ENCODE peak calls at places on chromosomes 5 and 9, in six cellular contexts. T is fibroblast of lung, S is osteoblast, O is astrocyte of the spinal cord, Z is right atrium auricular region, Q is Calu3. W is an unnamed sample.

GRCh38 chr5:143652104-143652700 is 159.8 kb upstream of the HMHB1 start:
- DNase-seq in T (peak), S (no peak), O (peak), Z (no peak), Q (no peak), W (no peak)

GRCh38 chr9:130583271-130583670 is 3.9 kb downstream of the FUBP3 start:
- DNase-seq in T (no peak), S (no peak), O (no peak), Z (no peak), Q (no peak), W (no peak)

GRCh38 chr5:191036-191948 is at the start of gene LRRC14B:
- DNase-seq in T (no peak), S (peak), O (no peak), Z (no peak), Q (peak), W (no peak)

GRCh38 chr5:139809331-139809810 is 13.8 kb downstream of the PSD2 start:
- DNase-seq in T (no peak), S (peak), O (no peak), Z (no peak), Q (no peak), W (no peak)

GRCh38 chr5:92838253-92838652 is 742.8 kb downstream of the NR2F1-AS1 start:
- DNase-seq in T (no peak), S (no peak), O (no peak), Z (no peak), Q (peak), W (peak)

GRCh38 chr5:176626876-176627236 is 3.5 kb downstream of the SNCB start:
- DNase-seq in T (no peak), S (no peak), O (no peak), Z (no peak), Q (no peak), W (no peak)

GRCh38 chr9:107251756-107252322 is 31.2 kb upstream of the RAD23B start:
- DNase-seq in T (peak), S (peak), O (peak), Z (peak), Q (no peak), W (no peak)

GRCh38 chr9:129273941-129274709 is 96.1 kb upstream of the IER5L start:
- DNase-seq in T (no peak), S (peak), O (no peak), Z (no peak), Q (no peak), W (no peak)

GRCh38 chr5:140671472-140672210 is 1.7 kb downstream of the DND1 start:
- DNase-seq in T (no peak), S (peak), O (no peak), Z (no peak), Q (no peak), W (no peak)

GRCh38 chr9:69527454-69527853 is 144.7 kb downstream of the APBA1 start:
- DNase-seq in T (no peak), S (no peak), O (no peak), Z (no peak), Q (no peak), W (no peak)

GRCh38 chr5:152546493-152546892 is 141.4 kb upstream of the NMUR2 start:
- DNase-seq in T (no peak), S (no peak), O (no peak), Z (no peak), Q (no peak), W (no peak)

GRCh38 chr5:84251503-84251902 is 133.2 kb downstream of the EDIL3 start:
- DNase-seq in T (no peak), S (no peak), O (no peak), Z (no peak), Q (no peak), W (no peak)

GRCh38 chr5:61450880-61451279 is 118.8 kb downstream of the ZSWIM6 start:
- DNase-seq in T (peak), S (no peak), O (peak), Z (no peak), Q (no peak), W (no peak)

GRCh38 chr5:83967417-83967816 is 246.8 kb upstream of the HAPLN1 start:
- DNase-seq in T (no peak), S (no peak), O (no peak), Z (no peak), Q (no peak), W (no peak)

GRCh38 chr9:98334796-98335195 is 79.3 kb upstream of the TBC1D2 start:
- DNase-seq in T (no peak), S (no peak), O (no peak), Z (no peak), Q (no peak), W (no peak)

GRCh38 chr5:149062371-149063016 is 368 bp downstream of the SH3TC2 start:
- DNase-seq in T (peak), S (peak), O (peak), Z (no peak), Q (peak), W (peak)

GRCh38 chr5:173464813-173465212 is 136.6 kb upstream of the STC2 start:
- DNase-seq in T (no peak), S (no peak), O (no peak), Z (no peak), Q (no peak), W (no peak)

GRCh38 chr9:7186175-7186574 is 428.4 kb downstream of the KDM4C start:
- DNase-seq in T (no peak), S (no peak), O (no peak), Z (no peak), Q (no peak), W (no peak)

GRCh38 chr5:75952963-75953362 is 130.2 kb upstream of the SV2C start:
- DNase-seq in T (no peak), S (no peak), O (no peak), Z (no peak), Q (no peak), W (no peak)

GRCh38 chr5:16736158-16736994 is 119.6 kb upstream of the RETREG1 start:
- DNase-seq in T (peak), S (no peak), O (peak), Z (no peak), Q (peak), W (peak)

GRCh38 chr5:141637693-141638419 is 1.1 kb downstream of the RELL2 start:
- DNase-seq in T (peak), S (peak), O (peak), Z (no peak), Q (peak), W (peak)

GRCh38 chr5:10831416-10831815 is 70.4 kb upstream of the DAP start:
- DNase-seq in T (peak), S (peak), O (peak), Z (no peak), Q (no peak), W (no peak)

GRCh38 chr9:1879501-1879900 is 135.6 kb upstream of the SMARCA2 start:
- DNase-seq in T (no peak), S (no peak), O (no peak), Z (no peak), Q (no peak), W (no peak)

GRCh38 chr5:74934949-74935751 is 69.0 kb upstream of the FAM169A start:
- DNase-seq in T (peak), S (no peak), O (peak), Z (no peak), Q (peak), W (peak)
- TF ChIP-seq CTCF in T (peak), S (peak), O (peak), Z (no peak), Q (peak), W (peak)

DNA sequence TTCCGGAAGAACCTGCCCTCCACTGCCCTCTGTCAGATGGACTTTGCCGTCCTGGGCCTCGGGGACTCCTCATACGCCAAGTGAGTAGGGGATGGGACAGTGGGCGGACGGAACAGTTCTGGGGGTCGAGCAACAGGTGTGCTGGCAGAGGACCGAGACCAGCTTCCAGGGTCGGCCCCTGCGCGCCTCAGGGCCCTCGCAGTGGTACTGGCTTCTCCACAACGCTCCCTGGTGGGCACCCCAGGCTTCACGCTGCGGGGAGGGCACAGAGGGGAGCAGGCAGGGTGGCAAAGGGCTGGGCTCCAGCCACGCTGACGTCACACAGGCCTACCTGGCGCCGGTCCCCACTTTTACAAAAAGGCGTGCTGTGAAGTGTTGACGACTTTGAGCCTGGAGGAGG is 7.0 kb downstream of the NDOR1 start:
- DNase-seq in T (no peak), S (no peak), O (no peak), Z (no peak), Q (no peak), W (no peak)
- TF ChIP-seq CTCF in T (no peak), S (no peak), O (no peak), Z (no peak), Q (no peak), W (no peak)

GRCh38 chr5:126575644-126576043 is 19.4 kb downstream of the ALDH7A1 start:
- DNase-seq in T (no peak), S (no peak), O (no peak), Z (no peak), Q (no peak), W (no peak)

GRCh38 chr5:126577415-126577814 is 17.6 kb downstream of the ALDH7A1 start:
- DNase-seq in T (no peak), S (no peak), O (no peak), Z (no peak), Q (no peak), W (no peak)

GRCh38 chr5:126576974-126577373 is 18.0 kb downstream of the ALDH7A1 start:
- DNase-seq in T (no peak), S (peak), O (no peak), Z (no peak), Q (no peak), W (no peak)

DNA sequence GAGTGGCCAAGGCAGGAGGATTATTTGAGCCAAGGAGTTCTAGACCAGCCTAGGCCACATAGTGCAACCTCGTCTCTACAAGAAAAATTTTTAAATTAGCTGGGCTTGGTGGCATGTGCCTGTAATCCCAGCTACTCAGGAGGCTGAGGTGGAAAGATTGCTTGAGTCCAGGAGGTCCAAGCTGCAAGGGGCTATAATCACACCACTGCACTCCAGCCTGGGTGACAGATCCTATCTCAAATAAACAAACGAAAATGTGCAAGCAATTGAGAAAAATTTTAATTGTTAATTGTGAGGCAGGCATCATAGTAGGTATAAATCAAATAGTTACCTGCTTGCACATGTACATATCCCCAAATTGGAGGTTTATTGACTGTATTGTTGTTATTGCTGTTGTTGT is 15.3 kb downstream of the ALDH7A1 start:
- DNase-seq in T (no peak), S (no peak), O (no peak), Z (no peak), Q (no peak), W (no peak)
- TF ChIP-seq CTCF in T (no peak), S (no peak), O (no peak), Z (no peak), Q (no peak), W (no peak)

DNA sequence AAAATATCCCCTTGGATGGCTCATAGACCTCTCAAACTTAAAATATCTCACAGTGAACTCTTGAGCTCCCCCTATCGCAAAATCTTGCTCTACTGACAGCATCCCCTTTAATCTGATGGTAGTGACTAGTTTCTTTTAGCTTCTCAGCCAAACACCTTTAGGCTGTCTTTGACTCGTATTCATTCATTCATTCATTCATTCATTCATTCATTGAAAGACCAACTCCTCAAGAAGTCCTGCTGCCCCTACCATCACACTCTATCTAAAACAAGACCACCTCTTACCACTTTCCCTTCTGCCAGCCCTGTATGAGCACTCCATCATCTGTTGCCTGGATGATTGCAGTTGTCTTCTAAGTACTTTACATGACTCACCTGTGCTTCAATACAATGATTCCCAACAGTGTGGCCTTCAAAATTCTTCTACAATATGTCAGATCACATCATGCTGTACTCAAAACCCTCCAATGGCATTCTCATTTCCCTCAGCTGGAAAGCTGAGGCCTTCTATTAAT is 46.8 kb downstream of the ITGA2 start:
- DNase-seq in T (peak), S (no peak), O (no peak), Z (no peak), Q (peak), W (peak)
- TF ChIP-seq CTCF in T (peak), S (peak), O (peak), Z (no peak), Q (peak), W (peak)

DNA sequence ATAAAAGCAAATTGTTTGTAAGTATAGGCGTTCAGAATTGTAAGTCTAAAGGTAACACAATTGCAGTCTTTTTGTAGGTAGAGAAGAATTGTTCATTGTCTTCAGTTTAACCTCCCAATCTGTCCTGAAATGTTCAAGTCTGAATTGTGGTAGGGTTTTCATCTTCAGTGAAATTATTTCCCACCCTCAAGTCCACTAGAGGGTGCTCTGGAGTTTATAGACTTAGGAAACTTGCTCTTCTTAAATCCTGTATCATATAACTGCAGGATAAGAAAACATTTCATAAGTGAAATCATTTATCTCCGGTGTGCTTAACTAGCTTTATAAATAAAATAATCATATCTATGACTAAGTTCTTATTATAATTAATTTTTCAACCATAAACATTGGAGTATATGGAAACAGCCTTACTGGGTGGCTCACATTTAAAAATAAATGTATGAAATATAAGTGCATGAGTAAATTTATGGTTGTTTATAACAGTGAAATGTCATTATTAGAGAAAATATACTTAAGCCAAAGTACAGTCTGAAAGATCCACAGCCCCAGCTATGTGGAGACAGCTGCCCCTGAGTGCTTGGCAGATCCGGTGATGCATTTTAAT is 182.4 kb upstream of the OTULINL start:
- DNase-seq in T (peak), S (no peak), O (peak), Z (no peak), Q (no peak), W (peak)
- TF ChIP-seq CTCF in T (peak), S (peak), O (peak), Z (peak), Q (no peak), W (peak)

GRCh38 chr5:126490167-126490937 is 67.1 kb downstream of the GRAMD2B start:
- DNase-seq in T (peak), S (no peak), O (peak), Z (no peak), Q (no peak), W (no peak)
- TF ChIP-seq CTCF in T (no peak), S (peak), O (peak), Z (no peak), Q (no peak), W (no peak)

GRCh38 chr9:80605129-80605528 is 1033.4 kb downstream of the TLE4 start:
- DNase-seq in T (peak), S (peak), O (peak), Z (no peak), Q (no peak), W (no peak)
- TF ChIP-seq CTCF in T (peak), S (peak), O (peak), Z (peak), Q (no peak), W (no peak)